ENCODE peak calls at places on chromosomes 1 and 21, in four cellular contexts. Y is endothelial cell; S is GM12865; I is stimulated activated CD4-positive, alpha-beta T cell treated with anti-CD3 and anti-CD28 coated beads, Interleukin-15, amount 100 ng/mL, for 24 hours. O is an unnamed sample.

GRCh38 chr21:43644609-43645008 is 14.7 kb downstream of the HSF2BP start:
- DNase-seq in I (no peak), Y (no peak), S (no peak), O (no peak)

GRCh38 chr21:20308586-20308985 is 689.6 kb upstream of the NCAM2 start:
- DNase-seq in I (no peak), Y (no peak), S (no peak), O (no peak)

GRCh38 chr1:180562582-180562981 is 3.8 kb downstream of the OVAAL start:
- DNase-seq in I (no peak), S (no peak), Y (no peak), O (no peak)

GRCh38 chr1:203448521-203449061 is 27.0 kb upstream of the PRELP start:
- DNase-seq in S (no peak), I (no peak), Y (no peak), O (no peak)

GRCh38 chr1:203133969-203134725 is 6.6 kb downstream of the ADORA1 start:
- DNase-seq in S (no peak), I (no peak), Y (no peak), O (no peak)

GRCh38 chr1:174605198-174605597 is 157.4 kb downstream of the GPR52 start:
- DNase-seq in S (peak; percentile 15), Y (no peak), I (no peak), O (no peak)

GRCh38 chr1:5707566-5708178 is 284.6 kb downstream of the NPHP4 start:
- DNase-seq in Y (no peak), I (no peak), S (no peak), O (no peak)

GRCh38 chr1:170445096-170445495 is 86.9 kb upstream of the GORAB start:
- DNase-seq in S (no peak), I (no peak), Y (no peak), O (no peak)

GRCh38 chr1:48462716-48463285 is 9.2 kb downstream of the SPATA6 start:
- DNase-seq in Y (no peak), S (no peak), I (no peak), O (no peak)

GRCh38 chr1:33348194-33348593 is 27.3 kb upstream of the A3GALT2 start:
- DNase-seq in S (no peak), I (no peak), Y (no peak), O (no peak)

GRCh38 chr1:60527567-60527966 is 454.0 kb upstream of the C1orf87 start:
- DNase-seq in S (no peak), Y (no peak), I (no peak), O (no peak)

GRCh38 chr1:111748618-111749337 is 6.9 kb upstream of the DDX20 start:
- DNase-seq in Y (no peak), I (no peak), S (no peak), O (no peak)

GRCh38 chr1:208654241-208654640 is 410.1 kb upstream of the PLXNA2 start:
- DNase-seq in Y (peak; percentile 17), S (peak; percentile 51), I (no peak), O (peak; percentile 22)

O was measured in RPMI8226.